ENCODE peak calls at places on chromosomes 5 and 9, in ten cellular contexts. G is lower leg skin, N is GM23248, V is IMR-90, J is fibroblast of lung, C is GM12865, M is OCI-LY7, W is pancreas, Y is dorsolateral prefrontal cortex, F is Panc1. Z is an unnamed sample.

GRCh38 chr9:83247732-83248131 is 184.8 kb upstream of the RASEF start:
- DNase-seq in J (no peak), N (no peak), G (no peak), W (no peak), V (no peak), C (peak), Y (no peak), M (no peak), F (no peak), Z (no peak)

GRCh38 chr9:137429974-137430722 is 7.0 kb downstream of the NOXA1 start:
- DNase-seq in M (peak), F (no peak), G (no peak), C (peak), W (peak), Y (no peak), V (no peak), N (no peak), J (no peak), Z (no peak)

GRCh38 chr5:43121565-43122484 is 1.1 kb downstream of the ZNF131 start:
- DNase-seq in F (no peak), N (peak), C (peak), J (peak), W (no peak), V (peak), G (no peak), M (peak), Y (peak), Z (peak)

GRCh38 chr9:1709347-1709746 is 305.8 kb upstream of the SMARCA2 start:
- DNase-seq in Y (no peak), W (no peak), G (no peak), F (no peak), N (peak), C (peak), J (no peak), M (peak), V (no peak), Z (no peak)

GRCh38 chr9:128125575-128126354 is 1.8 kb downstream of the PTGES2 start:
- DNase-seq in C (peak), W (peak), F (no peak), V (no peak), Y (no peak), M (peak), N (no peak), G (no peak), J (no peak), Z (no peak)

GRCh38 chr9:113963017-113963620 is 87.0 kb downstream of the ZNF618 start:
- DNase-seq in N (peak), W (peak), G (no peak), J (peak), F (no peak), V (peak), C (peak), Y (peak), M (peak), Z (peak)

GRCh38 chr9:137280478-137281344 is 3.2 kb downstream of the TOR4A start:
- DNase-seq in M (no peak), W (peak), G (no peak), Y (no peak), N (peak), V (no peak), F (no peak), J (no peak), C (peak), Z (peak)

GRCh38 chr9:91126761-91127420 is 234.8 kb downstream of the AUH start:
- DNase-seq in V (peak), W (no peak), Y (no peak), J (peak), G (no peak), N (peak), C (no peak), M (no peak), F (no peak), Z (peak)

GRCh38 chr9:127977877-127978647 is 2.7 kb downstream of the EEIG1 start:
- DNase-seq in M (no peak), N (peak), J (peak), V (peak), F (no peak), W (peak), Y (no peak), G (no peak), C (peak), Z (peak)

GRCh38 chr5:134905246-134905996 is 490 bp downstream of the PCBD2 start:
- DNase-seq in C (peak), M (peak), G (peak), N (peak), F (peak), Y (peak), J (peak), W (no peak), V (peak), Z (peak)

GRCh38 chr9:76034049-76034448 is 143.6 kb downstream of the PCSK5 start:
- DNase-seq in N (no peak), M (no peak), Y (no peak), V (no peak), F (no peak), J (no peak), C (no peak), W (no peak), G (no peak), Z (no peak)

GRCh38 chr9:76027426-76027825 is 137.0 kb downstream of the PCSK5 start:
- DNase-seq in V (peak), N (no peak), C (no peak), W (no peak), F (no peak), Y (no peak), G (no peak), J (peak), M (no peak), Z (peak)

GRCh38 chr9:76036762-76037161 is 146.3 kb downstream of the PCSK5 start:
- DNase-seq in G (no peak), M (no peak), Y (no peak), N (no peak), V (no peak), W (no peak), C (no peak), F (no peak), J (no peak), Z (no peak)

DNA sequence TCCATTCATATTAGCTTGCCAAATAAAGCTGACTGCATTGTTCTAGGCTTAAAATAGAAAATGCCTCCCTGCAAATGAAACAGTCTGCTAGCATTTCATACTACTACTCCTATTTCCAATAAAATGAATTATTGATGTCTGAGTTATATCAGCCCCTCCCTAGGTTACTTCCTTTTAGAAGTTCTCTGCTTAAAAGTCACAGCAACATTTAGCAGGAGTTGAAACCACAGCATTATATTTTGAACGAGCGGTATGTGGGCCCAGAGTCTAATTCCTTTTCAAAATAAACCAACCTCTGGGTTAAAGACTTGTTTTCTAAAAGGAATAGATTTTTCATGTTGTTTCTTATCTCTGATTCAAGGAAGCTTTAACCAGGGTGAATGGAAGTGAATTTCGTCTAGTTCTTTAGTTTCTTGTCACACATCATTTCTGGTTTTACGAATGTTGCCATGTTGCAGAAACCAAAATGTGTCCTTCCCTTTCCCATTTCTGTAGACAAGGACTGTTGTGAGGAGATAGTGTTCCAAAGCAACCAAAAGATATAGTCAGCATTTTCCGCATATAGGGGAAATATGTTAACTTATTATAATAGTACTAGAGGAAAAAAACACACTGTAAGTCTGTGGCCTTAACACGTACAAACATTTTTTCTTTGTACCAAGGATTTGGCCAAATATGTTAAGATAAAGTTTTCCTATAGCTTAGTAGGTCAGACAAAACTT is 142.3 kb downstream of the PCSK5 start:
- DNase-seq in J (peak), G (no peak), V (no peak), W (no peak), N (peak), C (no peak), Y (no peak), M (no peak), F (no peak), Z (no peak)
- H3K4me3 ChIP-seq in J (no peak), G (no peak), V (no peak), W (no peak), N (no peak), C (no peak), Y (no peak), M (no peak), F (no peak), Z (no peak)

DNA sequence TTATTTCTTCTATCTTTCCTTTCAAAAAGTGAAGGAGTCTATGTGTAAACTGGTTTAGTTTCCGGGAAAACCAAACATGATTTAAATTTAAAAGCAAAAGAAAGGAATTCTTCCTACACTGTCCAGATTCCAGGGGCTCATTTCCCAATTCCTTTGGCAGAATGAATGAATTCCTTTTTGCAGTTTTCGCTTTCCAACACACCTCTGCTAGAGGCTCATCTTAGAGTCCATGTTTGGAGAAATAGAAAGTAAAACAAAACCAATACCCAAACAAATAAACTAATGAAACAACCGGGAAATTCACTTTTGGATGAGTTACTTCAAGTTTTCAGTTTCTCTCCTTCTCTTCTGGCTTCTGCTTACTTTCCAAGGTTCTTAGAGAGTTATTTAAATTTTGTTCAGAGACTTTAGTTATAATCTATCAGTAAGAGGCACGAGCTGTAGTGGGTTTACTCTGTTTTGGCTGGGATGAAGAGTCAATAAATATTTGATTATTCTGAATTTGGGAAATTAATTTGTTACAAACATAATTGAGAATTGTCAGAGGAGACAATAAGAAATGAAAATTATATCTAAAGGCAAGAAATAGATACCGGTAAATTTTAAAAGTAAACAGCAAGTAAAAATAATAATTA is 365.0 kb upstream of the CDH9 start:
- DNase-seq in Y (no peak), W (no peak), G (no peak), V (no peak), C (no peak), F (peak), M (no peak), J (peak), N (peak), Z (peak)
- H3K4me3 ChIP-seq in Y (no peak), W (no peak), G (no peak), V (peak), C (no peak), F (peak), M (no peak), J (no peak), N (peak), Z (peak)

GRCh38 chr5:72767289-72768010 is 49.0 kb upstream of the TNPO1 start:
- DNase-seq in V (no peak), Y (no peak), M (no peak), N (peak), C (no peak), W (no peak), G (no peak), J (no peak), F (no peak), Z (no peak)

DNA sequence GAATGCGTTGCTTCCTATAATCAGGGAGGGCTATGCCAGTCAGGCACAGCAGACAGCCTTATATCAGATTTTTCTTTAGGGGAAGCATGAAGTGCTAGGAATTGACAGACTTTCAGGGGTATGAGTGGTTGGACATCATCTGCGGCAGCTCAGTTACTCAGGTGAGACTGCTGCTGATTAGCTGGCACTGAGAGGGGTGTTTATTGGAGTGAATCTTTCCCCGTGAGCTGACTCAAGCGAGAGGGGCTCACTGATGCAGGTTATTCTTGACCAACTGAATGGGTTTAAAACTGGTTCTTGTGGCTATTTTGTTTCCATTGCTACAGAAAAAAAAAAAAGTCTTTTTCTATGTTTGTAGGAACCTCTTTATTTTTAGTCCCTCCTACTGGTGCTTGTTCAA is 46.2 kb upstream of the TNPO1 start:
- DNase-seq in N (no peak), Y (no peak), W (no peak), V (no peak), M (no peak), F (no peak), G (no peak), C (no peak), J (no peak), Z (no peak)
- H3K4me3 ChIP-seq in N (no peak), Y (no peak), W (no peak), V (no peak), M (no peak), F (no peak), G (no peak), C (no peak), J (no peak), Z (no peak)

DNA sequence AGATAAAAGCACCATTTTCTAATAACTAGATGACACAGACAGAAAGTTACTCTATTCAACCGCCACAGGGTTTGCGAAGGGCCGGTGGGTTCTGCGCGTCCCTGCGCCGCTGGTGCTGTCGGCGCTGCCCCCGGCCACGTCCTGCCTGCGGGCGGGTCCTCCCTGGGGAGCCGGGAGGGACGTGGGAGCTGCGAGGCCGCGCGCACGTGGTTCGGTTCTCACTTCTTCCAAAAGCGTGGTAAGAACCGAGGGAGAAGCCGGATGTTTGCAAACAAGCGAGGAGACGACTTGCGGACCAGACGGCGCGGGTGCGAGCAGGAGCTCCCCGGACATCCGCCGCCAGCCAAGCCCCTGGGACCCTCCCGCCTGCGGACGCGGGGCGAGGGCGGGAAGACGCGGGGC is 12.5 kb downstream of the BTNL9 start:
- DNase-seq in G (no peak), J (peak), M (peak), Y (no peak), F (no peak), V (no peak), N (peak), W (no peak), C (peak), Z (peak)
- H3K4me3 ChIP-seq in G (peak), J (peak), M (peak), Y (peak), F (peak), V (no peak), N (peak), W (peak), C (peak), Z (peak)

GRCh38 chr9:71762900-71763653 is 5.2 kb downstream of the CEMIP2 start:
- DNase-seq in G (no peak), F (no peak), J (peak), Y (no peak), V (peak), W (no peak), C (no peak), N (peak), M (no peak), Z (peak)
- H3K4me3 ChIP-seq in G (no peak), F (no peak), J (no peak), Y (no peak), V (no peak), W (no peak), C (no peak), N (peak), M (no peak), Z (no peak)

GRCh38 chr5:90475436-90475980 is 844 bp downstream of the POLR3G start:
- DNase-seq in W (no peak), C (no peak), V (no peak), M (no peak), G (no peak), Y (no peak), N (no peak), J (no peak), F (no peak), Z (no peak)
- H3K4me3 ChIP-seq in W (peak), C (peak), V (no peak), M (peak), G (no peak), Y (peak), N (peak), J (peak), F (peak), Z (peak)

DNA sequence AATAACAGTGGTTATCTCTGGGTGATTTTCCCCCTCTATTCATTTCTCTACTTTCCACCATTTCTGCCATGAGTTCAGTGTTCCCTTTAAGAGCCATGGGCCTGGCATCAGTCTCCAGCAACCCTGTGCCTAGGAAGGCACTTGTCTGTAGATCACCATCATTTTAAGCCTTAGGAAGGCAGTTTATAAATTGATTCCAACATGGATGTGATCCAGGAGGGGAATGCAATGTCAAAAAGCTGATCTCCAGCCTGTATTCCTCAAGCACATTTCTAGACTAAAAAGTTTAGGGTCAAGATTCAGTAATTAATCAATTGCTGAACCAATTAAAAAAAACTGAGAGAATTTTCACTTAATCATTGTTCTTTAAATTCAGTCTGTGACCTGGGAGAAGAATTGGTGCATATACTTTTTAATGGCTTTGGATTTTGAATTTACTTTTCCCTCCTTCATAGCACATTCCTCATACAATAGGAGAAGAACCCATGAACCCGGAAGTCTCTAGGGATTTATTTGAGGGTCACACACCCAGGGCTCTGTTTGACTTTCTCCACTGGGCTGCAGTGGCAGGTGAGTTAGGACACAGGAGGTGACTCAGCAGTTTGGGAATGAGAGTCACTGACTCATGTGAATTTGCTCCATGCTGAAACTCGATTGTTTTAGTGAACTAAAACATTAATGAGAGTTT is 6.1 kb upstream of the ERMP1 start:
- DNase-seq in J (peak), V (peak), G (no peak), Y (no peak), C (peak), M (peak), F (no peak), N (peak), W (no peak), Z (peak)
- H3K4me3 ChIP-seq in J (no peak), V (no peak), G (no peak), Y (no peak), C (no peak), M (no peak), F (no peak), N (no peak), W (no peak), Z (no peak)

DNA sequence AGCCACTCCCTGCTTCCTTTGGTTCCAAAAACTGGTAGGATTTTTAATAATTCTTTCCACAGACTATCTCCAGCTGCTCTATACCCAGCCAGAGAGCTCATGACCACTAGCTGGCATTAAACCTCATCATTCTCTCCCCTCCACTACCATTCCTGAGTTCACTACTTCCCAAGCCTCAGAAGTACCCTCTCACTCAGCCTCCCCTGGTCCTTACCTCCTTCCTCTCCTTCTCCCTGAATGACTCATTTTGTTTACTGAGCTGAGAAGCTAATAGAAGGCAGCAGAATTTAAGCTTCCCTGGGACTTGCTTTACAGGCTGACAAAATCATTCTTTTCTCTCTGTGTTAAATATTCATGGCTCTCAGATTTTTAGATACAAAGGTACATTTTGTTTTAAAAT is 305.4 kb downstream of the TLR4 start:
- DNase-seq in C (no peak), G (no peak), Y (no peak), W (no peak), N (no peak), V (no peak), F (no peak), J (no peak), M (no peak), Z (no peak)
- H3K4me3 ChIP-seq in C (no peak), G (no peak), Y (peak), W (no peak), N (no peak), V (no peak), F (no peak), J (no peak), M (no peak), Z (no peak)

GRCh38 chr9:131275332-131276106 is 791 bp downstream of the FAM78A start:
- DNase-seq in J (no peak), F (no peak), N (no peak), C (peak), V (no peak), W (no peak), G (no peak), Y (no peak), M (peak), Z (no peak)
- H3K4me3 ChIP-seq in J (no peak), F (no peak), N (no peak), C (peak), V (no peak), W (no peak), G (peak), Y (peak), M (peak), Z (no peak)

Z was measured in fibroblast of pulmonary artery.